ENCODE peak calls at places on chromosomes 5 and 9, in ten cellular contexts. I is BJ, N is GM13976, V is substantia nigra, S is left ventricle myocardium superior, Z is NCI-H2081, P is right cardiac atrium, Y is NB4, T is HT1080, K is fibroblast of gingiva. F is an unnamed sample.

GRCh38 chr5:2240118-2240904 is 357.6 kb upstream of the IRX4 start:
- DNase-seq in T (no peak), V (no peak), P (no peak), I (no peak), K (no peak), Z (no peak), Y (no peak), N (no peak), S (no peak), F (no peak)

GRCh38 chr5:35575578-35575977 is 42.1 kb upstream of the SPEF2 start:
- DNase-seq in T (no peak), I (no peak), S (no peak), P (no peak), Y (no peak), V (no peak), Z (no peak), K (no peak), N (no peak), F (no peak)

GRCh38 chr5:83055166-83055565 is 22.0 kb downstream of the TMEM167A start:
- DNase-seq in V (no peak), I (no peak), K (no peak), P (no peak), T (no peak), S (no peak), Z (no peak), N (no peak), Y (no peak), F (no peak)

GRCh38 chr5:90690317-90690716 is 131.7 kb downstream of the ADGRV1 start:
- DNase-seq in I (no peak), P (no peak), T (no peak), K (no peak), Y (peak), N (no peak), S (no peak), V (no peak), Z (no peak), F (no peak)

GRCh38 chr9:1051286-1052118 is 1.3 kb downstream of the DMRT2 start:
- DNase-seq in P (peak), Y (no peak), T (no peak), S (peak), N (peak), Z (peak), I (no peak), V (peak), K (no peak), F (no peak)

GRCh38 chr9:97568461-97569275 is 64.5 kb downstream of the TSTD2 start:
- DNase-seq in T (no peak), K (no peak), S (no peak), Z (no peak), N (no peak), P (no peak), Y (no peak), V (no peak), I (no peak), F (no peak)

GRCh38 chr5:96049398-96050272 is 88.0 kb upstream of the ELL2 start:
- DNase-seq in Y (no peak), V (no peak), K (no peak), N (no peak), Z (no peak), S (no peak), P (no peak), T (peak), I (peak), F (no peak)

GRCh38 chr9:117153021-117153420 is 261.8 kb downstream of the ASTN2 start:
- DNase-seq in T (peak), V (no peak), K (no peak), N (no peak), P (no peak), Y (peak), I (peak), Z (no peak), S (no peak), F (no peak)

GRCh38 chr9:35571113-35571512 is 33.9 kb upstream of the TESK1 start:
- DNase-seq in Y (no peak), Z (no peak), P (no peak), S (no peak), K (no peak), N (no peak), T (no peak), V (no peak), I (no peak), F (no peak)

GRCh38 chr9:121944741-121945191 is 148.3 kb downstream of the TTLL11 start:
- DNase-seq in S (no peak), Y (no peak), K (peak), I (peak), Z (no peak), N (no peak), V (no peak), T (peak), P (no peak), F (no peak)

GRCh38 chr5:174343826-174344225 is 298.3 kb downstream of the NSG2 start:
- DNase-seq in I (no peak), N (no peak), S (no peak), V (no peak), T (no peak), P (no peak), Y (no peak), K (no peak), Z (no peak), F (no peak)

GRCh38 chr5:2876183-2876582 is 124.7 kb upstream of the IRX2 start:
- DNase-seq in Z (no peak), T (no peak), K (no peak), V (no peak), I (no peak), N (no peak), Y (no peak), P (no peak), S (no peak), F (no peak)

GRCh38 chr9:131654857-131655577 is 84.9 kb downstream of the RAPGEF1 start:
- DNase-seq in T (no peak), S (no peak), I (no peak), K (no peak), N (no peak), Y (no peak), Z (no peak), P (no peak), V (no peak), F (no peak)

GRCh38 chr5:58666598-58667595 is 84.0 kb downstream of the RAB3C start:
- DNase-seq in V (no peak), P (peak), I (no peak), N (no peak), K (no peak), Z (no peak), S (no peak), Y (no peak), T (peak), F (no peak)

GRCh38 chr5:31477971-31478370 is 53.9 kb downstream of the DROSHA start:
- DNase-seq in Z (no peak), K (no peak), V (no peak), P (no peak), T (no peak), Y (no peak), I (no peak), N (no peak), S (no peak), F (no peak)

GRCh38 chr9:133054966-133055365 is 6.8 kb upstream of the CEL start:
- DNase-seq in V (no peak), Z (no peak), P (peak), Y (no peak), N (no peak), T (no peak), K (peak), I (peak), S (peak), F (no peak)

GRCh38 chr5:167063788-167064187 is 1227.7 kb upstream of the WWC1 start:
- DNase-seq in T (no peak), N (no peak), P (no peak), Z (peak), I (no peak), K (no peak), S (no peak), Y (no peak), V (no peak), F (no peak)

GRCh38 chr5:131384616-131385214 is 120.9 kb downstream of the CDC42SE2 start:
- DNase-seq in N (no peak), Y (no peak), K (no peak), P (no peak), S (no peak), T (no peak), I (no peak), Z (no peak), V (no peak), F (no peak)

GRCh38 chr9:116163293-116164055 is 9.9 kb downstream of the PAPPA start:
- DNase-seq in N (no peak), P (no peak), T (no peak), Z (no peak), Y (no peak), S (no peak), K (no peak), V (no peak), I (no peak), F (no peak)

GRCh38 chr9:22307013-22307711 is 139.5 kb upstream of the DMRTA1 start:
- DNase-seq in Y (no peak), S (no peak), I (no peak), Z (peak), P (no peak), K (peak), T (peak), N (no peak), V (no peak), F (no peak)

GRCh38 chr5:37249820-37250175 is 622 bp upstream of the CPLANE1 start:
- DNase-seq in N (peak), Z (no peak), I (no peak), T (no peak), S (no peak), Y (no peak), K (no peak), P (no peak), V (no peak), F (no peak)

GRCh38 chr9:15274425-15274824 is 32.6 kb downstream of the TTC39B start:
- DNase-seq in Z (no peak), T (no peak), P (no peak), V (no peak), Y (no peak), S (no peak), I (no peak), K (no peak), N (no peak), F (no peak)

GRCh38 chr5:74622122-74622521 is 18.4 kb downstream of the ENC1 start:
- DNase-seq in N (peak), Z (no peak), Y (no peak), K (no peak), P (no peak), S (no peak), V (no peak), T (no peak), I (no peak), F (no peak)

GRCh38 chr9:114169029-114169939 is 13.9 kb downstream of the COL27A1 start:
- DNase-seq in Y (no peak), I (no peak), T (no peak), S (no peak), K (no peak), P (no peak), Z (no peak), V (no peak), N (no peak), F (no peak)

GRCh38 chr9:36163049-36163839 is 5.9 kb upstream of the CCIN start:
- DNase-seq in P (peak), T (peak), I (no peak), Y (no peak), K (no peak), V (peak), Z (no peak), N (peak), S (peak), F (peak)

GRCh38 chr5:161549106-161549505 is 2.6 kb upstream of the GABRB2 start:
- DNase-seq in S (no peak), I (no peak), V (no peak), N (peak), T (no peak), P (no peak), Z (no peak), Y (no peak), K (no peak), F (no peak)